ENCODE peak calls at places on chromosomes 11 and 22, in six cellular contexts. One of them, this sample, is unnamed.

GRCh38 chr11:74680703-74681531 is 50.3 kb downstream of the CHRDL2 start:
- DNase-seq in stimulated activated effector memory CD8-positive, alpha-beta T cell treated with anti-CD3 and anti-CD28 coated beads, Interleukin-12 subunit alpha, Interleukin-12 subunit beta, amount 100 ng/mL, for 72 hours: no peak
- DNase-seq in stimulated activated CD4-positive, alpha-beta T cell treated with anti-CD3 and anti-CD28 coated beads, Interleukin-12 subunit alpha, Interleukin-12 subunit beta, amount 100 ng/mL, for 48 hours: no peak
- DNase-seq in neuronal stem cell: no peak
- DNase-seq in stimulated activated naive CD8-positive, alpha-beta T cell treated with anti-CD3 and anti-CD28 coated beads, Interleukin-15, amount 100 ng/mL, for 72 hours: no peak
- DNase-seq in dermis microvascular lymphatic vessel endothelial cell: no peak
- DNase-seq in this sample: no peak

GRCh38 chr11:31690516-31690915 is 120.6 kb downstream of the PAX6 start:
- DNase-seq in stimulated activated effector memory CD8-positive, alpha-beta T cell treated with anti-CD3 and anti-CD28 coated beads, Interleukin-12 subunit alpha, Interleukin-12 subunit beta, amount 100 ng/mL, for 72 hours: no peak
- DNase-seq in stimulated activated CD4-positive, alpha-beta T cell treated with anti-CD3 and anti-CD28 coated beads, Interleukin-12 subunit alpha, Interleukin-12 subunit beta, amount 100 ng/mL, for 48 hours: no peak
- DNase-seq in neuronal stem cell: no peak
- DNase-seq in stimulated activated naive CD8-positive, alpha-beta T cell treated with anti-CD3 and anti-CD28 coated beads, Interleukin-15, amount 100 ng/mL, for 72 hours: no peak
- DNase-seq in dermis microvascular lymphatic vessel endothelial cell: peak; percentile 7
- DNase-seq in this sample: no peak

GRCh38 chr11:9660886-9661285 is 3.0 kb upstream of the SWAP70 start:
- DNase-seq in stimulated activated effector memory CD8-positive, alpha-beta T cell treated with anti-CD3 and anti-CD28 coated beads, Interleukin-12 subunit alpha, Interleukin-12 subunit beta, amount 100 ng/mL, for 72 hours: no peak
- DNase-seq in stimulated activated CD4-positive, alpha-beta T cell treated with anti-CD3 and anti-CD28 coated beads, Interleukin-12 subunit alpha, Interleukin-12 subunit beta, amount 100 ng/mL, for 48 hours: no peak
- DNase-seq in neuronal stem cell: no peak
- DNase-seq in stimulated activated naive CD8-positive, alpha-beta T cell treated with anti-CD3 and anti-CD28 coated beads, Interleukin-15, amount 100 ng/mL, for 72 hours: no peak
- DNase-seq in dermis microvascular lymphatic vessel endothelial cell: peak; percentile 40
- DNase-seq in this sample: no peak

GRCh38 chr11:63918576-63919171 is 1.7 kb upstream of the RCOR2 start:
- DNase-seq in stimulated activated effector memory CD8-positive, alpha-beta T cell treated with anti-CD3 and anti-CD28 coated beads, Interleukin-12 subunit alpha, Interleukin-12 subunit beta, amount 100 ng/mL, for 72 hours: no peak
- DNase-seq in stimulated activated CD4-positive, alpha-beta T cell treated with anti-CD3 and anti-CD28 coated beads, Interleukin-12 subunit alpha, Interleukin-12 subunit beta, amount 100 ng/mL, for 48 hours: no peak
- DNase-seq in neuronal stem cell: no peak
- DNase-seq in stimulated activated naive CD8-positive, alpha-beta T cell treated with anti-CD3 and anti-CD28 coated beads, Interleukin-15, amount 100 ng/mL, for 72 hours: no peak
- DNase-seq in dermis microvascular lymphatic vessel endothelial cell: no peak
- DNase-seq in this sample: no peak

GRCh38 chr11:62130498-62131464 is 7.0 kb downstream of the INCENP start:
- DNase-seq in stimulated activated effector memory CD8-positive, alpha-beta T cell treated with anti-CD3 and anti-CD28 coated beads, Interleukin-12 subunit alpha, Interleukin-12 subunit beta, amount 100 ng/mL, for 72 hours: no peak
- DNase-seq in stimulated activated CD4-positive, alpha-beta T cell treated with anti-CD3 and anti-CD28 coated beads, Interleukin-12 subunit alpha, Interleukin-12 subunit beta, amount 100 ng/mL, for 48 hours: no peak
- DNase-seq in neuronal stem cell: no peak
- DNase-seq in stimulated activated naive CD8-positive, alpha-beta T cell treated with anti-CD3 and anti-CD28 coated beads, Interleukin-15, amount 100 ng/mL, for 72 hours: no peak
- DNase-seq in dermis microvascular lymphatic vessel endothelial cell: no peak
- DNase-seq in this sample: no peak

GRCh38 chr22:32478994-32479393 is 4.4 kb downstream of the FBXO7 start:
- DNase-seq in stimulated activated effector memory CD8-positive, alpha-beta T cell treated with anti-CD3 and anti-CD28 coated beads, Interleukin-12 subunit alpha, Interleukin-12 subunit beta, amount 100 ng/mL, for 72 hours: no peak
- DNase-seq in stimulated activated CD4-positive, alpha-beta T cell treated with anti-CD3 and anti-CD28 coated beads, Interleukin-12 subunit alpha, Interleukin-12 subunit beta, amount 100 ng/mL, for 48 hours: no peak
- DNase-seq in neuronal stem cell: no peak
- DNase-seq in stimulated activated naive CD8-positive, alpha-beta T cell treated with anti-CD3 and anti-CD28 coated beads, Interleukin-15, amount 100 ng/mL, for 72 hours: no peak
- DNase-seq in dermis microvascular lymphatic vessel endothelial cell: no peak
- DNase-seq in this sample: no peak

GRCh38 chr22:44450503-44450902 is 47.5 kb downstream of the RTL6 start:
- DNase-seq in stimulated activated effector memory CD8-positive, alpha-beta T cell treated with anti-CD3 and anti-CD28 coated beads, Interleukin-12 subunit alpha, Interleukin-12 subunit beta, amount 100 ng/mL, for 72 hours: no peak
- DNase-seq in stimulated activated CD4-positive, alpha-beta T cell treated with anti-CD3 and anti-CD28 coated beads, Interleukin-12 subunit alpha, Interleukin-12 subunit beta, amount 100 ng/mL, for 48 hours: no peak
- DNase-seq in neuronal stem cell: no peak
- DNase-seq in stimulated activated naive CD8-positive, alpha-beta T cell treated with anti-CD3 and anti-CD28 coated beads, Interleukin-15, amount 100 ng/mL, for 72 hours: no peak
- DNase-seq in dermis microvascular lymphatic vessel endothelial cell: no peak
- DNase-seq in this sample: no peak

GRCh38 chr11:69044111-69045013 is 4.4 kb upstream of the TPCN2 start:
- DNase-seq in stimulated activated effector memory CD8-positive, alpha-beta T cell treated with anti-CD3 and anti-CD28 coated beads, Interleukin-12 subunit alpha, Interleukin-12 subunit beta, amount 100 ng/mL, for 72 hours: no peak
- DNase-seq in stimulated activated CD4-positive, alpha-beta T cell treated with anti-CD3 and anti-CD28 coated beads, Interleukin-12 subunit alpha, Interleukin-12 subunit beta, amount 100 ng/mL, for 48 hours: no peak
- DNase-seq in neuronal stem cell: peak; percentile 43
- DNase-seq in stimulated activated naive CD8-positive, alpha-beta T cell treated with anti-CD3 and anti-CD28 coated beads, Interleukin-15, amount 100 ng/mL, for 72 hours: no peak
- DNase-seq in dermis microvascular lymphatic vessel endothelial cell: peak; percentile 60
- DNase-seq in this sample: peak; percentile 33

GRCh38 chr11:77723024-77723423 is 85.4 kb upstream of the CLNS1A start:
- DNase-seq in stimulated activated effector memory CD8-positive, alpha-beta T cell treated with anti-CD3 and anti-CD28 coated beads, Interleukin-12 subunit alpha, Interleukin-12 subunit beta, amount 100 ng/mL, for 72 hours: no peak
- DNase-seq in stimulated activated CD4-positive, alpha-beta T cell treated with anti-CD3 and anti-CD28 coated beads, Interleukin-12 subunit alpha, Interleukin-12 subunit beta, amount 100 ng/mL, for 48 hours: no peak
- DNase-seq in neuronal stem cell: no peak
- DNase-seq in stimulated activated naive CD8-positive, alpha-beta T cell treated with anti-CD3 and anti-CD28 coated beads, Interleukin-15, amount 100 ng/mL, for 72 hours: no peak
- DNase-seq in dermis microvascular lymphatic vessel endothelial cell: no peak
- DNase-seq in this sample: no peak

GRCh38 chr11:71437879-71438278 is 10.3 kb downstream of the DHCR7 start:
- DNase-seq in stimulated activated effector memory CD8-positive, alpha-beta T cell treated with anti-CD3 and anti-CD28 coated beads, Interleukin-12 subunit alpha, Interleukin-12 subunit beta, amount 100 ng/mL, for 72 hours: no peak
- DNase-seq in stimulated activated CD4-positive, alpha-beta T cell treated with anti-CD3 and anti-CD28 coated beads, Interleukin-12 subunit alpha, Interleukin-12 subunit beta, amount 100 ng/mL, for 48 hours: no peak
- DNase-seq in neuronal stem cell: no peak
- DNase-seq in stimulated activated naive CD8-positive, alpha-beta T cell treated with anti-CD3 and anti-CD28 coated beads, Interleukin-15, amount 100 ng/mL, for 72 hours: no peak
- DNase-seq in dermis microvascular lymphatic vessel endothelial cell: no peak
- DNase-seq in this sample: no peak

GRCh38 chr22:42074153-42074750 is at the start of gene PHETA2:
- DNase-seq in stimulated activated effector memory CD8-positive, alpha-beta T cell treated with anti-CD3 and anti-CD28 coated beads, Interleukin-12 subunit alpha, Interleukin-12 subunit beta, amount 100 ng/mL, for 72 hours: peak; percentile 40
- DNase-seq in stimulated activated CD4-positive, alpha-beta T cell treated with anti-CD3 and anti-CD28 coated beads, Interleukin-12 subunit alpha, Interleukin-12 subunit beta, amount 100 ng/mL, for 48 hours: no peak
- DNase-seq in neuronal stem cell: no peak
- DNase-seq in stimulated activated naive CD8-positive, alpha-beta T cell treated with anti-CD3 and anti-CD28 coated beads, Interleukin-15, amount 100 ng/mL, for 72 hours: peak; percentile 65
- DNase-seq in dermis microvascular lymphatic vessel endothelial cell: peak; percentile 65
- DNase-seq in this sample: no peak

GRCh38 chr11:2564588-2565440 is 120.0 kb downstream of the KCNQ1 start:
- DNase-seq in stimulated activated effector memory CD8-positive, alpha-beta T cell treated with anti-CD3 and anti-CD28 coated beads, Interleukin-12 subunit alpha, Interleukin-12 subunit beta, amount 100 ng/mL, for 72 hours: no peak
- DNase-seq in stimulated activated CD4-positive, alpha-beta T cell treated with anti-CD3 and anti-CD28 coated beads, Interleukin-12 subunit alpha, Interleukin-12 subunit beta, amount 100 ng/mL, for 48 hours: no peak
- DNase-seq in neuronal stem cell: no peak
- DNase-seq in stimulated activated naive CD8-positive, alpha-beta T cell treated with anti-CD3 and anti-CD28 coated beads, Interleukin-15, amount 100 ng/mL, for 72 hours: no peak
- DNase-seq in dermis microvascular lymphatic vessel endothelial cell: no peak
- DNase-seq in this sample: no peak

GRCh38 chr22:47073101-47073500 is 310.7 kb downstream of the TBC1D22A start:
- DNase-seq in stimulated activated effector memory CD8-positive, alpha-beta T cell treated with anti-CD3 and anti-CD28 coated beads, Interleukin-12 subunit alpha, Interleukin-12 subunit beta, amount 100 ng/mL, for 72 hours: no peak
- DNase-seq in stimulated activated CD4-positive, alpha-beta T cell treated with anti-CD3 and anti-CD28 coated beads, Interleukin-12 subunit alpha, Interleukin-12 subunit beta, amount 100 ng/mL, for 48 hours: no peak
- DNase-seq in neuronal stem cell: no peak
- DNase-seq in stimulated activated naive CD8-positive, alpha-beta T cell treated with anti-CD3 and anti-CD28 coated beads, Interleukin-15, amount 100 ng/mL, for 72 hours: no peak
- DNase-seq in dermis microvascular lymphatic vessel endothelial cell: no peak
- DNase-seq in this sample: no peak

GRCh38 chr22:22520020-22520656 is at the start of gene ZNF280A:
- DNase-seq in stimulated activated effector memory CD8-positive, alpha-beta T cell treated with anti-CD3 and anti-CD28 coated beads, Interleukin-12 subunit alpha, Interleukin-12 subunit beta, amount 100 ng/mL, for 72 hours: no peak
- DNase-seq in stimulated activated CD4-positive, alpha-beta T cell treated with anti-CD3 and anti-CD28 coated beads, Interleukin-12 subunit alpha, Interleukin-12 subunit beta, amount 100 ng/mL, for 48 hours: no peak
- DNase-seq in neuronal stem cell: no peak
- DNase-seq in stimulated activated naive CD8-positive, alpha-beta T cell treated with anti-CD3 and anti-CD28 coated beads, Interleukin-15, amount 100 ng/mL, for 72 hours: no peak
- DNase-seq in dermis microvascular lymphatic vessel endothelial cell: peak; percentile 2
- DNase-seq in this sample: no peak

GRCh38 chr22:42906605-42907338 is 49.7 kb upstream of the ARFGAP3 start:
- DNase-seq in stimulated activated effector memory CD8-positive, alpha-beta T cell treated with anti-CD3 and anti-CD28 coated beads, Interleukin-12 subunit alpha, Interleukin-12 subunit beta, amount 100 ng/mL, for 72 hours: no peak
- DNase-seq in stimulated activated CD4-positive, alpha-beta T cell treated with anti-CD3 and anti-CD28 coated beads, Interleukin-12 subunit alpha, Interleukin-12 subunit beta, amount 100 ng/mL, for 48 hours: no peak
- DNase-seq in neuronal stem cell: no peak
- DNase-seq in stimulated activated naive CD8-positive, alpha-beta T cell treated with anti-CD3 and anti-CD28 coated beads, Interleukin-15, amount 100 ng/mL, for 72 hours: no peak
- DNase-seq in dermis microvascular lymphatic vessel endothelial cell: peak; percentile 49
- DNase-seq in this sample: no peak

GRCh38 chr22:44201556-44202129 is 20.9 kb downstream of the PARVG start:
- DNase-seq in stimulated activated effector memory CD8-positive, alpha-beta T cell treated with anti-CD3 and anti-CD28 coated beads, Interleukin-12 subunit alpha, Interleukin-12 subunit beta, amount 100 ng/mL, for 72 hours: no peak
- DNase-seq in stimulated activated CD4-positive, alpha-beta T cell treated with anti-CD3 and anti-CD28 coated beads, Interleukin-12 subunit alpha, Interleukin-12 subunit beta, amount 100 ng/mL, for 48 hours: no peak
- DNase-seq in neuronal stem cell: no peak
- DNase-seq in stimulated activated naive CD8-positive, alpha-beta T cell treated with anti-CD3 and anti-CD28 coated beads, Interleukin-15, amount 100 ng/mL, for 72 hours: no peak
- DNase-seq in dermis microvascular lymphatic vessel endothelial cell: no peak
- DNase-seq in this sample: no peak

GRCh38 chr11:112318193-112318592 is 57.5 kb upstream of the PLET1 start:
- DNase-seq in stimulated activated effector memory CD8-positive, alpha-beta T cell treated with anti-CD3 and anti-CD28 coated beads, Interleukin-12 subunit alpha, Interleukin-12 subunit beta, amount 100 ng/mL, for 72 hours: no peak
- DNase-seq in stimulated activated CD4-positive, alpha-beta T cell treated with anti-CD3 and anti-CD28 coated beads, Interleukin-12 subunit alpha, Interleukin-12 subunit beta, amount 100 ng/mL, for 48 hours: no peak
- DNase-seq in neuronal stem cell: no peak
- DNase-seq in stimulated activated naive CD8-positive, alpha-beta T cell treated with anti-CD3 and anti-CD28 coated beads, Interleukin-15, amount 100 ng/mL, for 72 hours: no peak
- DNase-seq in dermis microvascular lymphatic vessel endothelial cell: peak; percentile 74
- DNase-seq in this sample: no peak

GRCh38 chr11:1639666-1640065 is 10.1 kb downstream of the KRTAP5-5 start:
- DNase-seq in stimulated activated effector memory CD8-positive, alpha-beta T cell treated with anti-CD3 and anti-CD28 coated beads, Interleukin-12 subunit alpha, Interleukin-12 subunit beta, amount 100 ng/mL, for 72 hours: no peak
- DNase-seq in stimulated activated CD4-positive, alpha-beta T cell treated with anti-CD3 and anti-CD28 coated beads, Interleukin-12 subunit alpha, Interleukin-12 subunit beta, amount 100 ng/mL, for 48 hours: no peak
- DNase-seq in neuronal stem cell: no peak
- DNase-seq in stimulated activated naive CD8-positive, alpha-beta T cell treated with anti-CD3 and anti-CD28 coated beads, Interleukin-15, amount 100 ng/mL, for 72 hours: no peak
- DNase-seq in dermis microvascular lymphatic vessel endothelial cell: no peak
- DNase-seq in this sample: no peak

GRCh38 chr11:128937480-128937879 is 5.2 kb downstream of the TP53AIP1 start:
- DNase-seq in stimulated activated effector memory CD8-positive, alpha-beta T cell treated with anti-CD3 and anti-CD28 coated beads, Interleukin-12 subunit alpha, Interleukin-12 subunit beta, amount 100 ng/mL, for 72 hours: no peak
- DNase-seq in stimulated activated CD4-positive, alpha-beta T cell treated with anti-CD3 and anti-CD28 coated beads, Interleukin-12 subunit alpha, Interleukin-12 subunit beta, amount 100 ng/mL, for 48 hours: no peak
- DNase-seq in neuronal stem cell: no peak
- DNase-seq in stimulated activated naive CD8-positive, alpha-beta T cell treated with anti-CD3 and anti-CD28 coated beads, Interleukin-15, amount 100 ng/mL, for 72 hours: no peak
- DNase-seq in dermis microvascular lymphatic vessel endothelial cell: no peak
- DNase-seq in this sample: no peak